ENCODE peak calls at places on chromosomes 11 and 22, in seven cellular contexts. Q is SW 1271, L is GM06990, X is posterior cingulate gyrus, G is cardiac fibroblast, H is iPS-NIHi11, J is ecto neural progenitor cell. D is an unnamed sample.
A peak's percentile ranks its signal among the peaks of the same experiment; 100 is the strongest.

GRCh38 chr11:27153136-27153535 is 112.5 kb downstream of the BBOX1 start:
- DNase-seq in G (no peak), Q (no peak), X (no peak), H (no peak), L (no peak), J (no peak), D (no peak)

GRCh38 chr22:44133161-44133560 is 47.6 kb upstream of the PARVG start:
- DNase-seq in X (no peak), J (no peak), H (no peak), Q (no peak), G (no peak), L (no peak), D (peak; percentile 10)

GRCh38 chr22:39665229-39665628 is 94.7 kb downstream of the CACNA1I start:
- DNase-seq in X (no peak), Q (no peak), H (no peak), L (no peak), J (no peak), G (no peak), D (no peak)

GRCh38 chr11:89508544-89508943 is 17.4 kb upstream of the NOX4 start:
- DNase-seq in J (no peak), Q (no peak), G (no peak), X (no peak), H (no peak), L (no peak), D (no peak)

GRCh38 chr11:96260067-96260511 is 82.9 kb downstream of the MAML2 start:
- DNase-seq in Q (no peak), J (no peak), X (no peak), H (no peak), L (no peak), G (no peak), D (no peak)

GRCh38 chr11:11230802-11231562 is 122.1 kb downstream of the CSNK2A3 start:
- DNase-seq in X (no peak), Q (no peak), J (peak; percentile 56), L (no peak), H (peak; percentile 81), G (no peak), D (no peak)

GRCh38 chr11:126310992-126311310 is 7.1 kb downstream of the DCPS start:
- DNase-seq in L (no peak), Q (no peak), G (no peak), J (no peak), H (no peak), X (no peak), D (no peak)

GRCh38 chr11:68974421-68975194 is 6.2 kb downstream of the MRGPRD start:
- DNase-seq in G (no peak), H (peak; percentile 69), Q (no peak), J (peak; percentile 43), L (no peak), X (no peak), D (no peak)

GRCh38 chr11:8271106-8271886 is 7.6 kb upstream of the LMO1 start:
- DNase-seq in L (no peak), G (no peak), J (peak; percentile 33), X (no peak), Q (no peak), H (no peak), D (no peak)